ENCODE peak calls at places on chromosomes 7 and 10, in four cellular contexts. One of them, this sample, is unnamed.

GRCh38 chr7:9189683-9190082 is 756.3 kb downstream of the NXPH1 start:
- DNase-seq in transverse colon: no peak
- DNase-seq in spleen: peak; percentile 22
- DNase-seq in sigmoid colon: no peak
- DNase-seq in this sample: no peak

GRCh38 chr7:2968616-2969397 is 74.9 kb downstream of the CARD11 start:
- DNase-seq in transverse colon: no peak
- DNase-seq in spleen: peak; percentile 63
- DNase-seq in sigmoid colon: peak; percentile 42
- DNase-seq in this sample: no peak

GRCh38 chr7:114051871-114052324 is 133.1 kb upstream of the PPP1R3A start:
- DNase-seq in transverse colon: no peak
- DNase-seq in spleen: no peak
- DNase-seq in sigmoid colon: no peak
- DNase-seq in this sample: no peak

GRCh38 chr7:138142583-138143201 is 66.4 kb downstream of the AKR1D1 start:
- DNase-seq in transverse colon: no peak
- DNase-seq in spleen: no peak
- DNase-seq in sigmoid colon: no peak
- DNase-seq in this sample: no peak

GRCh38 chr10:112953760-112954159 is 3.7 kb downstream of the TCF7L2 start:
- DNase-seq in transverse colon: no peak
- DNase-seq in spleen: no peak
- DNase-seq in sigmoid colon: no peak
- DNase-seq in this sample: no peak

GRCh38 chr10:7942859-7943258 is 111.6 kb upstream of the GATA3 start:
- DNase-seq in transverse colon: no peak
- DNase-seq in spleen: no peak
- DNase-seq in sigmoid colon: no peak
- DNase-seq in this sample: no peak

GRCh38 chr10:62018141-62018911 is 116.8 kb downstream of the ARID5B start:
- DNase-seq in transverse colon: no peak
- DNase-seq in spleen: no peak
- DNase-seq in sigmoid colon: no peak
- DNase-seq in this sample: peak; percentile 44

GRCh38 chr10:30619966-30620365 is 9.6 kb downstream of the LYZL2 start:
- DNase-seq in transverse colon: no peak
- DNase-seq in spleen: no peak
- DNase-seq in sigmoid colon: no peak
- DNase-seq in this sample: no peak

GRCh38 chr7:158431055-158431940 is 156.3 kb downstream of the PTPRN2 start:
- DNase-seq in transverse colon: no peak
- DNase-seq in spleen: peak; percentile 50
- DNase-seq in sigmoid colon: peak; percentile 63
- DNase-seq in this sample: no peak

GRCh38 chr7:158430308-158431034 is 157.2 kb downstream of the PTPRN2 start:
- DNase-seq in transverse colon: no peak
- DNase-seq in spleen: peak; percentile 69
- DNase-seq in sigmoid colon: peak; percentile 65
- DNase-seq in this sample: no peak

GRCh38 chr7:158428842-158429753 is 158.5 kb downstream of the PTPRN2 start:
- DNase-seq in transverse colon: no peak
- DNase-seq in spleen: peak; percentile 51
- DNase-seq in sigmoid colon: peak; percentile 62
- DNase-seq in this sample: no peak

GRCh38 chr7:158432369-158433270 is 155.0 kb downstream of the PTPRN2 start:
- DNase-seq in transverse colon: peak; percentile 82
- DNase-seq in spleen: peak; percentile 56
- DNase-seq in sigmoid colon: peak; percentile 86
- DNase-seq in this sample: peak; percentile 86

DNA sequence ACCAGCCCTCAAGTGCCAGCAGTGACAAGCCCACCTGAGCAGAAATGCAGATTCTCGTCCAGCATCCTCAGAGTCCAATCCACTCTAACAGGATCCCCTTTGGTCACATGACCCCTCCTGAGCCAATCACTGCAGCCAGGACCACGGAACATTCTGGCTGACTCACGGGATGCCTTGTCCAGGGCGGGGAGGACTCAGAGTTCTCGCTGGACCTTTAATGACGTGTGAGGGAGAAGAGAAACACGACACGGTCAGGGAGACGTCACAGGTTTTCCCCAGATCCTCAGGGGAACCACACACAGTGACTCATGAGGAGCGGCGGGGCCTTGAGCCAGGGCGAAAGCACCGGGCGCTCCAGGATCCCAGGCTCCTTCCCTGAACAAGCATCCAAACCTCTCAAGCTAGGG is 155.7 kb downstream of the PTPRN2 start:
- DNase-seq in transverse colon: peak; percentile 76
- DNase-seq in spleen: no peak
- DNase-seq in sigmoid colon: peak; percentile 97
- DNase-seq in this sample: peak; percentile 86
- TF ChIP-seq POLR2AphosphoS5 in transverse colon: peak; percentile 39
- TF ChIP-seq POLR2AphosphoS5 in spleen: no peak
- TF ChIP-seq POLR2AphosphoS5 in sigmoid colon: peak; percentile 91
- TF ChIP-seq POLR2AphosphoS5 in this sample: peak; percentile 62

GRCh38 chr10:117408436-117409384 is 33.5 kb upstream of the PDZD8 start:
- DNase-seq in transverse colon: no peak
- DNase-seq in spleen: no peak
- DNase-seq in sigmoid colon: no peak
- DNase-seq in this sample: no peak
- H3K4me1 ChIP-seq in transverse colon: no peaks in the 10 kb centered on the region
- H3K4me1 ChIP-seq in spleen: no peaks in the 10 kb centered on the region
- H3K4me1 ChIP-seq in sigmoid colon: no peaks in the 10 kb centered on the region
- H3K4me1 ChIP-seq in this sample: no peaks in the 10 kb centered on the region

GRCh38 chr7:77798394-77799077 is at the start of the genes PHTF2 and TMEM60:
- DNase-seq in transverse colon: peak; percentile 99
- DNase-seq in spleen: peak; percentile 98
- DNase-seq in sigmoid colon: peak; percentile 99
- DNase-seq in this sample: peak; percentile 99
- TF ChIP-seq POLR2AphosphoS5 in transverse colon: peak; percentile 96
- TF ChIP-seq POLR2AphosphoS5 in spleen: peak; percentile 96
- TF ChIP-seq POLR2AphosphoS5 in sigmoid colon: peak; percentile 88
- TF ChIP-seq POLR2AphosphoS5 in this sample: peak; percentile 91

GRCh38 chr10:79095316-79095715 is 26.6 kb downstream of the ZMIZ1 start:
- DNase-seq in transverse colon: no peak
- DNase-seq in spleen: no peak
- DNase-seq in sigmoid colon: no peak
- DNase-seq in this sample: no peak

GRCh38 chr10:79094412-79095175 is 25.8 kb downstream of the ZMIZ1 start:
- DNase-seq in transverse colon: no peak
- DNase-seq in spleen: no peak
- DNase-seq in sigmoid colon: no peak
- DNase-seq in this sample: no peak

GRCh38 chr10:79092292-79092896 is 23.6 kb downstream of the ZMIZ1 start:
- DNase-seq in transverse colon: no peak
- DNase-seq in spleen: no peak
- DNase-seq in sigmoid colon: no peak
- DNase-seq in this sample: no peak

GRCh38 chr10:79096514-79096913 is 27.7 kb downstream of the ZMIZ1 start:
- DNase-seq in transverse colon: no peak
- DNase-seq in spleen: no peak
- DNase-seq in sigmoid colon: no peak
- DNase-seq in this sample: no peak

DNA sequence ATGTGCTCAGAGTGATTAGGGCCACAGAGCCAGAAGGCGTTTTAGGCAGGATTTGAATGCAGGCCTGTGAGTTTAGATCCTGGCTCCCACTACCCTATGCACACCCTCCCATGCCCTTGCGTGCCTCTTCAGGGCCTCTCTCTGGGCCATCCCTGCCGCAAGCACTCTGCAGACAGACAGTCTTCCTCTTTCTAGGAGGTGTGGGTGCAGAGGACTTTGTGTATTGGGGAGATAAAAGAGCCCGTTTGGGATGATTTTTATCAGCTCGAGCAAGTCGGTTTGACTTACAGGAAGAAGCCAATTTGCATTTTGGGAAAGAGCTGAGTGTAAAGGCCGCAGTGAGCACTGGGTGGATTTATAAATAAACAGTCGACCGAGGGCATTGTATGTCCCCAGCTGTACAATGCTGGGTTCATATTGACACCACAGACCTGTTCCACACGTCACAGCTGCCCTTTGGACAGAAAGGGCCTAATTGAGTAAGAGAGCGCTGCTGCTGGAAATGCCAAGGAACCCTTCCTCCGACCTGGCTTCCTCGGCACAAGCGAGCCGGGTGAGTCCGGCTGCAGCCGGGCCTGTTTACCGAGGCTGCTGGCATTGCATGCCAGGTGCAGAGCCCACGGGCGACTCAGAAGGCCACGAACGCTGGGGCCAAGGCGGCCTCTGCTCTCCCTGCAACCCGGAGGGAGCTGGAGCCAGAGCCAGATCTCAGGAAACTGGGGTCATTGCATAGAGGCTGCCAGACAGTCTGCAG is 25.1 kb downstream of the ZMIZ1 start:
- DNase-seq in transverse colon: peak; percentile 89
- DNase-seq in spleen: no peak
- DNase-seq in sigmoid colon: peak; percentile 86
- DNase-seq in this sample: peak; percentile 92
- H3K4me1 ChIP-seq in transverse colon: peaks cover 82% of the 10 kb centered on the region
- H3K4me1 ChIP-seq in spleen: peaks cover 69% of the 10 kb centered on the region
- H3K4me1 ChIP-seq in sigmoid colon: peaks cover 95% of the 10 kb centered on the region
- H3K4me1 ChIP-seq in this sample: peaks cover 100% of the 10 kb centered on the region

GRCh38 chr7:107597953-107598352 is 17.9 kb downstream of the BCAP29 start:
- DNase-seq in transverse colon: no peak
- DNase-seq in spleen: no peak
- DNase-seq in sigmoid colon: no peak
- DNase-seq in this sample: no peak
- TF ChIP-seq POLR2AphosphoS5 in transverse colon: no peak
- TF ChIP-seq POLR2AphosphoS5 in spleen: no peak
- TF ChIP-seq POLR2AphosphoS5 in sigmoid colon: no peak
- TF ChIP-seq POLR2AphosphoS5 in this sample: no peak

GRCh38 chr10:119252051-119252465 is 44.7 kb downstream of the GRK5 start:
- DNase-seq in transverse colon: no peak
- DNase-seq in spleen: peak; percentile 50
- DNase-seq in sigmoid colon: no peak
- DNase-seq in this sample: no peak
- H3K4me1 ChIP-seq in transverse colon: peaks cover 40% of the 10 kb centered on the region
- H3K4me1 ChIP-seq in spleen: peaks cover 37% of the 10 kb centered on the region
- H3K4me1 ChIP-seq in sigmoid colon: peaks cover 81% of the 10 kb centered on the region
- H3K4me1 ChIP-seq in this sample: peaks cover 68% of the 10 kb centered on the region

DNA sequence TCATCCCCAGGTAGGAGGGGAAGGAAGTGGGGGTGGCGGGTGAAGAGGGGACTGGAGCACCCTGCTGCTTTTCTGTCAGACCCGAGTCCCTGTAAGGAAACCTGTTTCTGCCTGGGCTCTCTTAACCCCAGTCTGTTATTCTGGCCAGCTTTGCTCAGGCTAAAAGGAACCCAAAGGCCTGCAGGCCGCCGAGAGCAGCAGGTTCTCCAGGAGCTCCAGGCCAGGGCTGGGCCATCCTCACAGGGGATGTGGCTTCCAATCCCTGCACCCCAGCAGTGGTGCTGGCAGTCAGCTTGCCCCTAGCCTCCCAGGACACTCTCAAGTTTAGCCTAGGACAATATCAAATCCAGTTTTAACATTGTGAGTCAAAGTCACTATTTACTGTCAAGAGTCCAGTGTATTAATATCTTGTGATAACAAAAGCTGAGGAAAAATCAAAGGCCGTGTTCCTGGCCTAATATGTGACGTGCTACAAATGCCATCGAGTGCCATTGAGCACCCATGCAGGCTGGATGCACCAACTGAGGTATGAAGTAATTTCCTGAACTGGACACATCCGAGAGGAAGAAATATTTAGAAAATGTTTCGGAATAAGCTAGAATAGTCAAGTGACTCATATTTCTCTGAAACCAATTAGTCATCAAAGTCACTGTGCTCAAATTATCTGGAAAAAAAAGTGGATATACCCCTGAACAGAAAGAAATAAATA is 7.0 kb downstream of the PKD1L1 start:
- DNase-seq in transverse colon: no peak
- DNase-seq in spleen: peak; percentile 70
- DNase-seq in sigmoid colon: no peak
- DNase-seq in this sample: no peak
- TF ChIP-seq POLR2AphosphoS5 in transverse colon: no peak
- TF ChIP-seq POLR2AphosphoS5 in spleen: no peak
- TF ChIP-seq POLR2AphosphoS5 in sigmoid colon: no peak
- TF ChIP-seq POLR2AphosphoS5 in this sample: no peak

DNA sequence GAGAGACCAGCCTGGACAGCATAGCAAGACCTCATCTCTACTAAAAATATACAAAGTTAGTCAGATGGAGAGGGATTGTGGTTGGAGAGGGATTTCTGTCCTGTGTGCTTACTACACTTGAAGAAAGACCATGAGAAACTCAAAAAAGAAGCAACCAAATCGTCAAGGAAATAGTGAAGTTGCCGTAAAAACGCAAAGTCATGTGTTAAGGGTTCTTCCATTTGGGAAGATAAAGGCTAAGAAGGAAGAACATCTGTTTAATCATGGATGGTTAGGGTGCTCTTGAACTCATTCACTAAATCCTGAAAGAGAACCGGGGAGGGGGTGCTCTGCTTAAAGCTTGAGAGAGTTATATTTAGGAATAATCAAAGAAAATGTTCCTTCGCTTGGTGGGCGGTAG is 59.8 kb upstream of the KDM7A start:
- DNase-seq in transverse colon: no peak
- DNase-seq in spleen: no peak
- DNase-seq in sigmoid colon: no peak
- DNase-seq in this sample: no peak
- H3K4me1 ChIP-seq in transverse colon: peaks cover 64% of the 10 kb centered on the region
- H3K4me1 ChIP-seq in spleen: peaks cover 22% of the 10 kb centered on the region
- H3K4me1 ChIP-seq in sigmoid colon: peaks cover 3% of the 10 kb centered on the region
- H3K4me1 ChIP-seq in this sample: peaks cover 26% of the 10 kb centered on the region

GRCh38 chr7:69173341-69173740 is 424.9 kb upstream of the AUTS2 start:
- DNase-seq in transverse colon: no peak
- DNase-seq in spleen: no peak
- DNase-seq in sigmoid colon: no peak
- DNase-seq in this sample: no peak

GRCh38 chr7:69172357-69173098 is 425.7 kb upstream of the AUTS2 start:
- DNase-seq in transverse colon: no peak
- DNase-seq in spleen: no peak
- DNase-seq in sigmoid colon: no peak
- DNase-seq in this sample: no peak

GRCh38 chr7:69177941-69178494 is 420.3 kb upstream of the AUTS2 start:
- DNase-seq in transverse colon: no peak
- DNase-seq in spleen: no peak
- DNase-seq in sigmoid colon: peak; percentile 76
- DNase-seq in this sample: no peak

GRCh38 chr7:69180662-69181061 is 417.6 kb upstream of the AUTS2 start:
- DNase-seq in transverse colon: no peak
- DNase-seq in spleen: no peak
- DNase-seq in sigmoid colon: no peak
- DNase-seq in this sample: no peak

DNA sequence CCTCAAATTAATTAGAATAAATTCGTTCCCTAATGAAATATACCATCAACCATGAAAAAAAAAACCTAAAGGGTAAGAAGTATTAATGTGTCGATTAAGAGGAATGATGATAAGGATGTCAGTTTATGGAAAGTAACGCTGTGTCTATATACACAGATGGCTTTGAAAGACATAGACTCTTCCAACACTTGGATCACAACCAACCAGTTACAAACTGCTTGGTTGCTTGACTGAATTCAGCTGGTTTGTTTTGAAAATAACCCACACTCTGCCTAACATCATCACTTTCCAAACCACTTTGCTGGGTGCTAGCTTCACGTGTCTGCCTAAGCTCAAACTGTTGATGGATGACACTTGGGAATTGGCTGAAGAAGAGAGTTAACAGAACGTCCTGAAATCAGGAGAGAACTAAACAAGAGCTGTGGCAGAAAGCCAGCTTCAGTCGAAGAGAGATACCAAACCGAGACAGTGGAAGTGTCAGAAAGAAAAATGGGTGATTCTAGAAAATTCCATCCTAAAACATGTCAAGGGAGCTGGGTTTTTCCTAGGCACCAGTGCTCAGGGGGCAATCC is 420.9 kb upstream of the AUTS2 start:
- DNase-seq in transverse colon: peak; percentile 13
- DNase-seq in spleen: no peak
- DNase-seq in sigmoid colon: peak; percentile 88
- DNase-seq in this sample: no peak
- TF ChIP-seq POLR2AphosphoS5 in transverse colon: peak; percentile 88
- TF ChIP-seq POLR2AphosphoS5 in spleen: no peak
- TF ChIP-seq POLR2AphosphoS5 in sigmoid colon: peak; percentile 99
- TF ChIP-seq POLR2AphosphoS5 in this sample: peak; percentile 65